ENCODE peak calls at places on chromosomes 6 and 20, in nine cellular contexts. V, K, U, Z, T, F, E, H and D are unnamed samples.

GRCh38 chr6:42935322-42935721 is 6.0 kb downstream of the CNPY3 start:
- DNase-seq in V (no peak), K (no peak), U (no peak), Z (no peak), T (no peak), F (no peak), E (no peak), H (no peak), D (no peak)

GRCh38 chr6:33075568-33076405 is at the start of gene HLA-DPB1:
- DNase-seq in V (no peak), K (no peak), U (no peak), Z (peak), T (no peak), F (no peak), E (peak), H (peak), D (no peak)

GRCh38 chr20:39283464-39283863 is 321.3 kb downstream of the DHX35 start:
- DNase-seq in V (no peak), K (no peak), U (no peak), Z (no peak), T (no peak), F (no peak), E (no peak), H (no peak), D (no peak)

GRCh38 chr20:62603907-62604785 is 38.2 kb upstream of the SLCO4A1 start:
- DNase-seq in V (peak), K (no peak), U (no peak), Z (no peak), T (no peak), F (no peak), E (no peak), H (no peak), D (no peak)

GRCh38 chr6:137637161-137637560 is 143.0 kb upstream of the OLIG3 start:
- DNase-seq in V (no peak), K (no peak), U (no peak), Z (no peak), T (no peak), F (no peak), E (peak), H (peak), D (no peak)

GRCh38 chr6:84568971-84569370 is 195.4 kb downstream of the TBX18 start:
- DNase-seq in V (no peak), K (no peak), U (no peak), Z (no peak), T (no peak), F (no peak), E (peak), H (peak), D (no peak)

GRCh38 chr6:145816392-145816791 is 1.8 kb upstream of the FBXO30 start:
- DNase-seq in V (no peak), K (no peak), U (no peak), Z (no peak), T (no peak), F (no peak), E (no peak), H (no peak), D (no peak)

GRCh38 chr6:113564401-113565161 is 292.6 kb upstream of the MARCKS start:
- DNase-seq in V (peak), K (peak), U (peak), Z (peak), T (peak), F (peak), E (no peak), H (peak), D (peak)

GRCh38 chr6:80923816-80924215 is 817.3 kb downstream of the BCKDHB start:
- DNase-seq in V (no peak), K (no peak), U (no peak), Z (no peak), T (no peak), F (no peak), E (no peak), H (no peak), D (no peak)

GRCh38 chr6:15089569-15090144 is 156.2 kb upstream of the JARID2 start:
- DNase-seq in V (no peak), K (no peak), U (peak), Z (peak), T (no peak), F (peak), E (no peak), H (no peak), D (no peak)

GRCh38 chr6:71476371-71476770 is 187.8 kb downstream of the OGFRL1 start:
- DNase-seq in V (no peak), K (no peak), U (no peak), Z (no peak), T (no peak), F (no peak), E (no peak), H (no peak), D (no peak)

GRCh38 chr20:45347936-45348809 is at the start of gene SDC4:
- DNase-seq in V (peak), K (peak), U (peak), Z (peak), T (peak), F (peak), E (peak), H (peak), D (peak)

GRCh38 chr6:3959385-3959784 is 110.2 kb downstream of the FAM50B start:
- DNase-seq in V (no peak), K (no peak), U (no peak), Z (no peak), T (no peak), F (no peak), E (no peak), H (no peak), D (no peak)

GRCh38 chr6:47451162-47451561 is 26.4 kb upstream of the CD2AP start:
- DNase-seq in V (no peak), K (no peak), U (no peak), Z (no peak), T (no peak), F (no peak), E (no peak), H (no peak), D (no peak)

GRCh38 chr6:84762220-84762940 is 2.0 kb downstream of the TBX18 start:
- DNase-seq in V (peak), K (no peak), U (no peak), Z (no peak), T (no peak), F (no peak), E (peak), H (peak), D (no peak)

GRCh38 chr6:54267798-54268197 is 40.4 kb upstream of the TINAG start:
- DNase-seq in V (no peak), K (no peak), U (no peak), Z (no peak), T (no peak), F (no peak), E (peak), H (peak), D (no peak)

GRCh38 chr6:43665376-43665775 is 20.5 kb downstream of the RSPH9 start:
- DNase-seq in V (no peak), K (no peak), U (no peak), Z (no peak), T (no peak), F (no peak), E (no peak), H (peak), D (no peak)

GRCh38 chr6:21053612-21054011 is 519.4 kb downstream of the CDKAL1 start:
- DNase-seq in V (no peak), K (no peak), U (no peak), Z (no peak), T (no peak), F (no peak), E (peak), H (no peak), D (no peak)

GRCh38 chr6:31076611-31077010 is 35.8 kb downstream of the C6orf15 start:
- DNase-seq in V (no peak), K (no peak), U (no peak), Z (no peak), T (no peak), F (no peak), E (no peak), H (no peak), D (no peak)

GRCh38 chr6:23305325-23305943 is 736.1 kb downstream of the HDGFL1 start:
- DNase-seq in V (no peak), K (no peak), U (no peak), Z (no peak), T (no peak), F (no peak), E (no peak), H (no peak), D (no peak)

GRCh38 chr6:150651808-150652473 is 52.3 kb downstream of the PLEKHG1 start:
- DNase-seq in V (no peak), K (no peak), U (no peak), Z (no peak), T (no peak), F (no peak), E (no peak), H (peak), D (no peak)

GRCh38 chr6:38836585-38836984 is 121.5 kb downstream of the DNAH8 start:
- DNase-seq in V (no peak), K (no peak), U (no peak), Z (no peak), T (no peak), F (no peak), E (no peak), H (no peak), D (no peak)

GRCh38 chr6:95266537-95267258 is 310.6 kb upstream of the MANEA start:
- DNase-seq in V (no peak), K (no peak), U (no peak), Z (no peak), T (no peak), F (no peak), E (peak), H (peak), D (no peak)

GRCh38 chr6:110971458-110971857 is 10.4 kb upstream of the RPF2 start:
- DNase-seq in V (no peak), K (no peak), U (no peak), Z (no peak), T (no peak), F (no peak), E (no peak), H (no peak), D (no peak)

GRCh38 chr6:87074051-87074711 is 20.7 kb downstream of the CGA start:
- DNase-seq in V (no peak), K (no peak), U (no peak), Z (no peak), T (no peak), F (no peak), E (no peak), H (no peak), D (no peak)

GRCh38 chr20:60206259-60206658 is 248.0 kb downstream of the CDH26 start:
- DNase-seq in V (no peak), K (no peak), U (no peak), Z (no peak), T (no peak), F (no peak), E (peak), H (peak), D (no peak)

GRCh38 chr6:84103029-84103428 is 69.5 kb downstream of the MRAP2 start:
- DNase-seq in V (no peak), K (no peak), U (no peak), Z (no peak), T (no peak), F (no peak), E (no peak), H (peak), D (no peak)

GRCh38 chr6:135657207-135657606 is 159.7 kb upstream of the AHI1 start:
- DNase-seq in V (no peak), K (no peak), U (no peak), Z (no peak), T (no peak), F (no peak), E (no peak), H (no peak), D (no peak)

GRCh38 chr20:4782373-4782772 is 60.7 kb downstream of the PRND start:
- DNase-seq in V (no peak), K (no peak), U (no peak), Z (no peak), T (no peak), F (peak), E (no peak), H (no peak), D (no peak)

GRCh38 chr6:74609857-74610256 is 596.0 kb downstream of the COL12A1 start:
- DNase-seq in V (no peak), K (no peak), U (no peak), Z (no peak), T (no peak), F (no peak), E (no peak), H (no peak), D (no peak)

DNA sequence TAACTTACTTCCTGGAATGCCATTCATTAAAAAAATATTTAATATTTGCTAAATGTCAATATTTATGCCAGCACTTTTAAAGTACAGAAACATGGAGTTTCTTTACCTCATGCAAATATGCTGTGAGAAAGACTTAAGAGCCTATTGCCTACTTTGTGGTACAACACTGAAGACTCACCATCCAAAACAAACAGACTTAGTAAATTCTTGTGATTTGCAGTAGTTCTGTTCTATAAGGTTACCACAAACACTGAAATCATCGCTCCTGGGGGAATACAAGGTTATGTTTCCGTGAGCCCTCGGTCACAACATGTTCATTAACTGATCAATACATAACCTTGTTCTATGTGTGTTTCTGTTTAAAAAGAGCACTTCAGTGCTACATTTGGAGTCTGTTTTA is 78.3 kb downstream of the ATG5 start:
- DNase-seq in V (no peak), K (no peak), U (no peak), Z (no peak), T (no peak), F (no peak), E (no peak), H (peak), D (no peak)
- H3K4me3 ChIP-seq in V (no peak), K (no peak), U (no peak), Z (no peak), T (no peak), F (no peak), E (no peak), H (no peak), D (no peak)

GRCh38 chr6:138640028-138640427 is 133.5 kb upstream of the CCDC28A start:
- DNase-seq in V (no peak), K (no peak), U (no peak), Z (no peak), T (no peak), F (no peak), E (no peak), H (no peak), D (no peak)
- TF ChIP-seq CTCF in V (no peak), K (no peak), U (no peak), Z (no peak), T (no peak), F (no peak), E (no peak), H (no peak), D (no peak)

GRCh38 chr6:118554698-118555097 is 6.6 kb downstream of the PLN start:
- DNase-seq in V (no peak), K (no peak), U (no peak), Z (no peak), T (no peak), F (no peak), E (no peak), H (no peak), D (no peak)
- H3K27ac ChIP-seq in V (no peak), K (no peak), U (no peak), Z (no peak), T (peak), F (no peak), E (no peak), H (no peak), D (peak)

DNA sequence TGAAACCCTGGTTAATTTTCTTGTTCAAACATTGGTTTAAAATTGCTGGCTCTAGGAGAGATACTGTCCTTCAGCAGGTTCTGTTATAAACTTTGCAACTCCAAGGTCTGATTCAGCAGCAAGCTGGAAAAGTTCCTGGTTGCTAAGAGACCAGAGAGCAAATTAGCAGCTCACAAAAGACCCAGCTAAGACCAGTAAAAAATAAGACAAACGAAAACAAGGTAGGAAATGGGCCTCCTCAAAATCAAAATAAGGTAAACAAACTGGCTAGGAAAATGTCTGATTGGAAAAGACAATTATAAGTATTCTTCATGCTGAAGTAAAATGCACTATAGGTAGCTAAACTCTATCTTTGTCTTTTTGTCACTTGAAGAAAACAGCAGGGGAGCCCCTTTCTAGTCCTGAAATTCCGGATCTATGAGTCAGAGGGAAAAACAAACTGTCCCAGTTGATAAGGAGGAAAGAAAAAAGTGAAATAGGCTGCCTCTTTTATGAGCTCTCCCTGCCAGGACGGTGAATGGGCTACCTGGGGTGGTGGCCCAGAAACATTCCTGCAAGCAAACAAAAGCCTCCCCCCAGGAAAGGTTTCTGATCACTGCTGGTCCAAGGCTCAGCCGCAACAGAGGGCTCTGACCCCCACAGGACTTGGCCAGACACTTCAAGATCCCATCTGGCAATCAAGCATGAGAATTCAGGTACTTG is 41.6 kb downstream of the UNC5CL start:
- DNase-seq in V (no peak), K (no peak), U (peak), Z (no peak), T (no peak), F (peak), E (peak), H (peak), D (no peak)
- H3K4me3 ChIP-seq in V (no peak), K (no peak), U (no peak), Z (no peak), T (peak), F (no peak), E (no peak), H (no peak), D (no peak)

DNA sequence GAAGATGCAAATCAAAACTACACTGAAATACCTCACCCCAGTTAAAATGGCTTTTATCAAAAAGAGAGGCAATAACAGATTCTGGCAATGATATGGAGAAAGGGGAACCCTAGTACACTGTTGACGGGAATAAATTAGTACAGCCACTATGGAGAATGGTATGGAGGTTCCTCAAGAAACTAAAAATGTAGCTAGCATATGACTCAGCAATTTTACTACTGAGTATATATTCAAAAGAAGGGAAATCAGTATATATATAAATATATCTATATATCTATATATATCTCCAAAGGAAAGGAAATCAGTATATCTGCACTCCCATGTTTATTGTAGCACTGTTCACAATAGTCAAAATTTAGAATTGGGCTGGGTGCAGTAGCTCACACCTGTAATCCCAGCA is 113.9 kb downstream of the KLHL32 start:
- DNase-seq in V (no peak), K (no peak), U (no peak), Z (no peak), T (no peak), F (no peak), E (no peak), H (no peak), D (no peak)
- TF ChIP-seq CTCF in V (no peak), K (no peak), U (no peak), Z (no peak), T (no peak), F (no peak), E (no peak), H (no peak), D (no peak)

DNA sequence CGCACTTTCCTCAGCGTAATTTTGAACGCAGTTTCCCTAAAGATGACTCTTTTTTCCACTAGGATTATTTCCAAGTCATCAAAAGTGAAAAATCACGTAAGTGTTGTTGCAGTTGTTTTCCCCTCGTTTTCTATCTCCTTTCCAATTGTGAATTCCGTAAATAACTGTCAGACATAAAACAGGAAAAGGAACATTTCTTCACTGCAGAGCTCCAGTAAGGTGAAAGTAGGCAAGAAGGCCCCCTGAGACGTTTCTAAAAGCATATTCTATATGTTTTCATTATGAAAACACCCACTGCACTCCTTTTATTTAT is 17.7 kb downstream of the HIVEP2 start:
- DNase-seq in V (no peak), K (no peak), U (no peak), Z (no peak), T (no peak), F (no peak), E (no peak), H (peak), D (no peak)
- H3K27ac ChIP-seq in V (peak), K (peak), U (peak), Z (peak), T (peak), F (peak), E (peak), H (peak), D (peak)

DNA sequence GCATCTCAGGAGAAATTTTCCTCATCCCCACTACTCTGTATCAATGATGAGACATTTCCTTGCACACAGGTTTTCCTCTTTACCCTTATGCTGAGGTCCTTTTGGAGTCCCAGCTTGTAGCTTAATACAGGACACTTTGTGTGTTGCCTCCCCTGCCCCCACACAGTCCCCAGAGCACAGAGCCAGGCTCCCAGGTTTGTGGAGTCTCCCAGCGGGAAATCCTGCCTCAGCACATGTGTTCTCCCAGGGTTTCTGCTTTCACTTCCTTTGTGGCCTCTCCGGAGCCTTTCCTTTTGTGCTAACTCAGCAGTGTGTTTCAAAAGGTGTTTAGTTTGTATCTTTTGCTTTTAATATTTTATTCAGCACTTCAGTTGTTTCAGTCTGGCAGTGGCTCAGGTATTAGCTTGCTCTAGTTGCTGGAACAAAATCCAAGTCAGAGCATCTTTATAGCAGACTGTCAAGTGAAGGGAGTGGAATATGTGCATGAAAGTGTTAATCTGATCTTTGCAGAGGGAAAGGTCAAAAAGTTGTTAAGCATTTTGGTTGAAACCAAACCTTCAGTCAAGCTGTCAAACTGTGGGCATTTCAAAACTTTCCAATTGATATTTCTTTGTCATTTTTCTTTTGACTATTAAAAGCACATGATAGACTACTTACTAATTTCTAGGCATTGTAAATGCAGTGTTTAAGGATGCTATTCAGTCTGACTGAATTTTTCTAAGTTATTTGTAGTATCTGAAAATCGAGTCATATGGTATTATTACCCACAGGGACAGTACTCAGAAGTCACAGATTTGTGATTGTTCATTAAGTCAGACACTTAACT is 8.6 kb downstream of the SNX9 start:
- DNase-seq in V (no peak), K (no peak), U (no peak), Z (no peak), T (no peak), F (no peak), E (no peak), H (no peak), D (no peak)
- H3K4me3 ChIP-seq in V (no peak), K (no peak), U (no peak), Z (no peak), T (no peak), F (no peak), E (no peak), H (no peak), D (no peak)

GRCh38 chr6:37535701-37536461 is 36.2 kb upstream of the CCDC167 start:
- DNase-seq in V (peak), K (no peak), U (peak), Z (no peak), T (no peak), F (no peak), E (peak), H (no peak), D (no peak)
- TF ChIP-seq CTCF in V (no peak), K (no peak), U (no peak), Z (peak), T (no peak), F (no peak), E (peak), H (no peak), D (no peak)